ENCODE peak calls at places on chromosomes 16 and 17, in nine cellular contexts. M is Panc1; T is activated CD4-positive, alpha-beta T cell treated with anti-CD3 and anti-CD28 coated beads for 1 hour; S is cardiac muscle cell; B is SW480; F is left lobe of liver; D is iris pigment epithelial cell; C is choroid plexus epithelial cell; E is activated naive CD8-positive, alpha-beta T cell treated with anti-CD3 and anti-CD28 coated beads, Interleukin-2, amount 50 U/mL, for 24 hours. R is an unnamed sample.
A peak's percentile ranks its signal among the peaks of the same experiment; 100 is the strongest.

GRCh38 chr16:1308977-1309885 is at the start of gene UBE2I:
- DNase-seq in M (peak; percentile 96), T (peak; percentile 97), S (peak; percentile 95), B (peak; percentile 94), F (peak; percentile 99), D (peak; percentile 98), C (peak; percentile 99), E (peak; percentile 98), R (peak; percentile 97)

GRCh38 chr17:77696720-77697460 is 261.6 kb upstream of the TNRC6C start:
- DNase-seq in M (no peak), T (no peak), S (no peak), B (no peak), F (no peak), D (no peak), C (no peak), E (no peak), R (no peak)

GRCh38 chr17:74282587-74283370 is 8.7 kb downstream of the DNAI2 start:
- DNase-seq in M (no peak), T (no peak), S (no peak), B (peak; percentile 99), F (no peak), D (no peak), C (no peak), E (peak; percentile 69), R (no peak)

GRCh38 chr17:4658478-4659305 is 17.2 kb upstream of the ALOX15 start:
- DNase-seq in M (no peak), T (no peak), S (no peak), B (peak; percentile 25), F (no peak), D (peak; percentile 94), C (peak; percentile 88), E (peak; percentile 78), R (no peak)

GRCh38 chr17:9973689-9974459 is 68.8 kb upstream of the RCVRN start:
- DNase-seq in M (no peak), T (no peak), S (no peak), B (no peak), F (no peak), D (no peak), C (peak; percentile 19), E (no peak), R (no peak)

GRCh38 chr16:67030221-67030962 is 1.4 kb downstream of the CBFB start:
- DNase-seq in M (no peak), T (no peak), S (no peak), B (no peak), F (peak; percentile 34), D (no peak), C (no peak), E (no peak), R (no peak)

GRCh38 chr17:48037036-48037881 is at the start of gene COPZ2:
- DNase-seq in M (peak; percentile 22), T (peak; percentile 51), S (peak; percentile 57), B (peak; percentile 51), F (peak; percentile 75), D (peak; percentile 47), C (peak; percentile 58), E (peak; percentile 72), R (peak; percentile 71)

GRCh38 chr16:84438971-84439696 is 65.3 kb downstream of the MEAK7 start:
- DNase-seq in M (no peak), T (no peak), S (no peak), B (no peak), F (no peak), D (no peak), C (no peak), E (no peak), R (no peak)

GRCh38 chr16:11128211-11129123 is 127.5 kb downstream of the SOCS1 start:
- DNase-seq in M (no peak), T (no peak), S (no peak), B (no peak), F (peak; percentile 79), D (peak; percentile 62), C (peak; percentile 51), E (no peak), R (no peak)

GRCh38 chr17:13158511-13159240 is 140.8 kb upstream of the ELAC2 start:
- DNase-seq in M (no peak), T (no peak), S (no peak), B (no peak), F (no peak), D (peak; percentile 5), C (no peak), E (no peak), R (no peak)

GRCh38 chr17:50272246-50272645 is 2.0 kb upstream of the TMEM92 start:
- DNase-seq in M (no peak), T (no peak), S (no peak), B (no peak), F (no peak), D (no peak), C (no peak), E (no peak), R (peak; percentile 45)